ENCODE peak calls at places on chromosomes 6 and 20, in four cellular contexts. I is A549; X is naive thymus-derived CD4-positive, alpha-beta T cell; Z is PC-3. P is an unnamed sample.

GRCh38 chr6:55281215-55281614 is 46.1 kb upstream of the GFRAL start:
- DNase-seq in Z (no peak), I (no peak), X (no peak), P (no peak)

GRCh38 chr20:60039526-60039925 is 81.3 kb downstream of the CDH26 start:
- DNase-seq in Z (no peak), I (no peak), X (no peak), P (no peak)

GRCh38 chr20:24106155-24106800 is 117.7 kb upstream of the GGTLC1 start:
- DNase-seq in I (no peak), X (no peak), Z (peak; percentile 63), P (peak; percentile 52)

GRCh38 chr6:143027058-143027457 is 33.6 kb upstream of the AIG1 start:
- DNase-seq in I (peak; percentile 4), X (peak; percentile 47), Z (peak; percentile 41), P (no peak)

GRCh38 chr20:38186788-38187221 is 21.7 kb upstream of the TGM2 start:
- DNase-seq in X (no peak), Z (peak; percentile 95), I (peak; percentile 72), P (peak; percentile 80)

GRCh38 chr6:158560787-158561246 is 926 bp downstream of the TMEM181 start:
- DNase-seq in X (no peak), Z (peak; percentile 12), I (no peak), P (no peak)

GRCh38 chr6:44146685-44147084 is 11.9 kb upstream of the CAPN11 start:
- DNase-seq in I (no peak), X (no peak), Z (no peak), P (no peak)

GRCh38 chr20:9389321-9389720 is 125.1 kb upstream of the LAMP5 start:
- DNase-seq in I (no peak), X (no peak), Z (no peak), P (no peak)

GRCh38 chr20:31910071-31910803 is 39.8 kb downstream of the TTLL9 start:
- DNase-seq in X (no peak), Z (no peak), I (no peak), P (no peak)

GRCh38 chr6:142355481-142356174 is 53.8 kb downstream of the ADGRG6 start:
- DNase-seq in Z (no peak), X (peak; percentile 13), I (no peak), P (no peak)

GRCh38 chr6:708237-708598 is 15.3 kb upstream of the EXOC2 start:
- DNase-seq in Z (no peak), X (no peak), I (no peak), P (no peak)

GRCh38 chr20:47320990-47321805 is 35.3 kb downstream of the ZMYND8 start:
- DNase-seq in X (no peak), I (peak; percentile 90), Z (peak; percentile 54), P (peak; percentile 31)
- H3K4me1 ChIP-seq in X (peaks cover 30% of the 10 kb centered on the region), I (peaks cover 96% of the 10 kb centered on the region), Z (peaks cover 55% of the 10 kb centered on the region), P (peaks cover 51% of the 10 kb centered on the region)

GRCh38 chr6:16729744-16730143 is 31.5 kb downstream of the ATXN1 start:
- DNase-seq in Z (no peak), I (no peak), X (no peak), P (no peak)
- H3K4me1 ChIP-seq in Z (peaks cover 68% of the 10 kb centered on the region), I (peaks cover 70% of the 10 kb centered on the region), X (peaks cover 12% of the 10 kb centered on the region), P (peaks cover 22% of the 10 kb centered on the region)

DNA sequence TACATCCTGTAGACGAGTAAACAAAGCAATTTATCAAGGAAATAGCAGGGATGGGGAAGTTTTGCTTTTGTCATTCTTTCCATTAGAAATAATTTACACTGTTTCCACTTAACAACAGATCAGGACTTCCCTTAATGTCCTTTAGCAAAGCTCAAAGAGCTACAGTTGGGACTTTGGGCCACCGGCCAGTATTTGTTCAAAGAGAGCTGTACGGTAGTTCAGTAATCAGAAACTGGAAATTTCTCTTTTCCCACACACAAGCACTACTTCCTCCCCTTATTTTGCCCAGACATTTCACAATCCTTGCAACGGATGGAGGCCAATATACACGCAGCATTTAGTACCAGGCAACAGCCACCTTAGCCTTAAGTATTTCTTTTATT is 12.1 kb upstream of the HINT3 start:
- DNase-seq in Z (peak; percentile 68), I (peak; percentile 89), X (no peak), P (peak; percentile 69)
- H3K4me1 ChIP-seq in Z (peaks cover 69% of the 10 kb centered on the region), I (peaks cover 96% of the 10 kb centered on the region), X (no peaks in the 10 kb centered on the region), P (peaks cover 76% of the 10 kb centered on the region)

DNA sequence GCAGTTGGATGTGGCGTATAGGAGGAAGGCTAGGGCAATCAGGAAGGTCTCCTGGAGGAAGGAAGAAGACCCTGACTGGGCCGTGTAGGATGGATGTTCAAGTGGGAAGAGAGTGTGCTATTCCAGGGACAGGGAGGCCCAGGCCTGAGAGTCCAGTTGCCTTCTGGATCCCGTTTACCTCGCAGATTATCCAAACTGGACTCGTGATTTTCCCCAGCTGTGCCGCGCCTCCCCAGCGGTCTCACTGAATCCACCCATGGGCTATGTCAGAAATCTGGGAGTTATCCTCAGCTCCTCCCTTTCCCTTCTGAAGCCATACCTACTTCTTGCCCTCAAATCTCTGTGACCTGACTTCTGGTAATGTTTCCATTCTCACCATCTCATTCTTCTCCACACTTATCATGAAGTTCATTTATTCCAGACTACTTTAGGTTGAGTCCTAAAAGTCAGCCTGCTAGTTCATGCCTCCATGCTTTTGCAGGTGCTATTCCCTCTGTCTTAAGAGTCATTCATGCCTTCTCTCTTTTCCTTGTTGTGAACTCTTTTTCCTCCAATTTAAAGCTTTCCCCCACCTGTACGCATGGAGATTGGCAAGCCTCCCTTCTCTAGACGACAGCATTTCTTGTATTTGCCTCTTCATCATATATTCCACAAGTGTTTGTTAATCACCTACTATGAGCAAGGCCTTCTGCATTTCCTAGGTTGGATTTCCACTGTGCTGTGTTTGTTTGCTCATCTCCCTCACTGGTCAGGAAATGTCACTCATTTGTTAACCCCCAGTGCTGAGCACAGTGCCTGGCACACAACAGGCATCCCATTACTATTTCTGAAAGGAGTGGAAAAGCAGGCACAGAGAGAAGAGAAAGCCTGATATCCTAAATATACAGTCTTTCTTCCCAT is 2.7 kb downstream of the SDCBP2 start:
- DNase-seq in I (no peak), Z (no peak), X (no peak), P (no peak)
- H3K4me1 ChIP-seq in I (peaks cover 37% of the 10 kb centered on the region), Z (peaks cover 75% of the 10 kb centered on the region), X (peaks cover 32% of the 10 kb centered on the region), P (peaks cover 55% of the 10 kb centered on the region)

P was measured in mammary epithelial cell.